ENCODE peak calls at places on chromosomes 7 and 10, in eight cellular contexts. R is mammary epithelial cell; C is CD8-positive, alpha-beta memory T cell; A is fibroblast of lung; K is SJSA1; G is stomach; Z is heart right ventricle; X is SK-N-SH. I is an unnamed sample.

GRCh38 chr10:71213127-71213616 is 802 bp downstream of the UNC5B start:
- DNase-seq in R (peak; percentile 87), C (no peak), A (peak; percentile 90), K (no peak), G (peak; percentile 79), Z (no peak), X (peak; percentile 61), I (no peak)

GRCh38 chr7:120843121-120843520 is 14.8 kb downstream of the TSPAN12 start:
- DNase-seq in R (no peak), C (no peak), A (peak; percentile 13), K (no peak), G (no peak), Z (no peak), X (no peak), I (no peak)

GRCh38 chr10:29533046-29533445 is 101.7 kb downstream of the SVIL start:
- DNase-seq in R (no peak), C (no peak), A (no peak), K (no peak), G (no peak), Z (no peak), X (no peak), I (no peak)

GRCh38 chr10:8049151-8049873 is 5.2 kb upstream of the GATA3 start:
- DNase-seq in R (peak; percentile 53), C (peak; percentile 16), A (no peak), K (no peak), G (no peak), Z (no peak), X (peak; percentile 60), I (no peak)

GRCh38 chr7:90621130-90621891 is 25.2 kb downstream of the CDK14 start:
- DNase-seq in R (no peak), C (no peak), A (no peak), K (no peak), G (no peak), Z (no peak), X (no peak), I (no peak)

GRCh38 chr10:29849434-29849833 is 210.0 kb downstream of the JCAD start:
- DNase-seq in R (no peak), C (no peak), A (peak; percentile 97), K (peak; percentile 91), G (no peak), Z (peak; percentile 55), X (peak; percentile 13), I (no peak)

GRCh38 chr10:97497572-97498075 is 598 bp downstream of the MMS19 start:
- DNase-seq in R (peak; percentile 78), C (peak; percentile 59), A (peak; percentile 82), K (peak; percentile 71), G (peak; percentile 74), Z (peak; percentile 69), X (peak; percentile 81), I (no peak)

GRCh38 chr10:117900280-117900679 is 146.5 kb downstream of the RAB11FIP2 start:
- DNase-seq in R (no peak), C (no peak), A (no peak), K (no peak), G (no peak), Z (no peak), X (peak; percentile 39), I (no peak)

GRCh38 chr7:143434660-143435059 is 8.6 kb upstream of the TAS2R60 start:
- DNase-seq in R (peak; percentile 54), C (no peak), A (peak; percentile 6), K (no peak), G (no peak), Z (peak; percentile 50), X (no peak), I (no peak)

DNA sequence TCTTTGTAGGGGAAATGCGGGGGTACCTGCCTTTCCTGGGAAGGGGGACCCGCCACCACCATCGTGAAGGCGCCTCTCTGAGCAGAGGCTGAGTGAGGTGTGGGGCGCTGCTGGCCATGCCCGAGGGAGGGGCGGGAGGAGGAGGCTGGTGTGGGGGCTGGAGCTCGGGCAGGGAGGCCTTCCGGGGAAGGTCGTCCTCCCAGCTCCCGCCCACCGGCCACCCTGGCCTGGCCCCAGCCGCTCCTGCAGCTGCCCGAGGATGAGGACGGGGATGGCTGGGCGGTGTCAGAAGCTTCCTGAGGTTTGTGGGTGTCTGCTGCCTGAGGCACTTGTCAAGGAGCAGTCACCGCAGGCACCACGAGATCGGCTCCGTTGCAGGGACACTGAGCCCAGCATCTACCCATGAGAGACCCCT is 11.4 kb downstream of the PWWP2B start:
- DNase-seq in R (peak; percentile 25), C (no peak), A (no peak), K (no peak), G (no peak), Z (no peak), X (no peak), I (no peak)
- H3K4me1 ChIP-seq in R (peaks cover 18% of the 10 kb centered on the region), C (peaks cover 6% of the 10 kb centered on the region), A (peaks cover 4% of the 10 kb centered on the region), K (no peaks in the 10 kb centered on the region), G (peaks cover 90% of the 10 kb centered on the region), Z (peaks cover 43% of the 10 kb centered on the region), X (no peaks in the 10 kb centered on the region), I (peaks cover 29% of the 10 kb centered on the region)

GRCh38 chr10:6333086-6333485 is 130.4 kb downstream of the PFKFB3 start:
- DNase-seq in R (no peak), C (no peak), A (no peak), K (no peak), G (no peak), Z (no peak), X (no peak), I (no peak)

GRCh38 chr10:6333973-6334372 is 131.2 kb downstream of the PFKFB3 start:
- DNase-seq in R (no peak), C (no peak), A (no peak), K (no peak), G (no peak), Z (no peak), X (no peak), I (no peak)

GRCh38 chr10:6327906-6328707 is 125.4 kb downstream of the PFKFB3 start:
- DNase-seq in R (no peak), C (no peak), A (no peak), K (no peak), G (no peak), Z (no peak), X (no peak), I (no peak)

GRCh38 chr10:6328708-6329423 is 126.1 kb downstream of the PFKFB3 start:
- DNase-seq in R (no peak), C (no peak), A (no peak), K (no peak), G (no peak), Z (no peak), X (no peak), I (no peak)
- H3K27ac ChIP-seq in R (no peak overlapping the region), C (no peak overlapping the region), A (no peak overlapping the region), K (no peak overlapping the region), G (no peak overlapping the region), Z (no peak overlapping the region), X (no peak overlapping the region), I (no peak overlapping the region)

GRCh38 chr10:100344386-100344785 is 2.6 kb upstream of the SCD start:
- DNase-seq in R (no peak), C (no peak), A (no peak), K (no peak), G (no peak), Z (no peak), X (no peak), I (no peak)
- H3K4me1 ChIP-seq in R (peaks cover 19% of the 10 kb centered on the region), C (peaks cover 12% of the 10 kb centered on the region), A (peaks cover 4% of the 10 kb centered on the region), K (peaks cover 27% of the 10 kb centered on the region), G (peaks cover 21% of the 10 kb centered on the region), Z (peaks cover 20% of the 10 kb centered on the region), X (no peaks in the 10 kb centered on the region), I (peaks cover 15% of the 10 kb centered on the region)

GRCh38 chr10:23263441-23264164 is 71.5 kb downstream of the PTF1A start:
- DNase-seq in R (no peak), C (no peak), A (no peak), K (no peak), G (no peak), Z (no peak), X (no peak), I (no peak)
- H3K27ac ChIP-seq in R (no peak overlapping the region), C (no peak overlapping the region), A (no peak overlapping the region), K (no peak overlapping the region), G (no peak overlapping the region), Z (no peak overlapping the region), X (no peak overlapping the region), I (no peak overlapping the region)

GRCh38 chr10:102670065-102670400 is 25.8 kb downstream of the TRIM8 start:
- DNase-seq in R (no peak), C (no peak), A (no peak), K (no peak), G (no peak), Z (no peak), X (no peak), I (no peak)
- H3K4me1 ChIP-seq in R (peaks cover 32% of the 10 kb centered on the region), C (peaks cover 27% of the 10 kb centered on the region), A (peaks cover 37% of the 10 kb centered on the region), K (peaks cover 28% of the 10 kb centered on the region), G (peaks cover 54% of the 10 kb centered on the region), Z (peaks cover 41% of the 10 kb centered on the region), X (peaks cover 18% of the 10 kb centered on the region), I (peaks cover 2% of the 10 kb centered on the region)

GRCh38 chr7:19958309-19958896 is 185.0 kb upstream of the TMEM196 start:
- DNase-seq in R (peak; percentile 97), C (no peak), A (peak; percentile 93), K (peak; percentile 59), G (no peak), Z (no peak), X (no peak), I (no peak)

GRCh38 chr7:19963695-19964094 is 190.3 kb upstream of the TMEM196 start:
- DNase-seq in R (no peak), C (no peak), A (no peak), K (no peak), G (no peak), Z (no peak), X (no peak), I (no peak)

GRCh38 chr7:19969859-19970493 is 196.6 kb upstream of the TMEM196 start:
- DNase-seq in R (no peak), C (no peak), A (peak; percentile 70), K (peak; percentile 73), G (no peak), Z (no peak), X (no peak), I (no peak)

DNA sequence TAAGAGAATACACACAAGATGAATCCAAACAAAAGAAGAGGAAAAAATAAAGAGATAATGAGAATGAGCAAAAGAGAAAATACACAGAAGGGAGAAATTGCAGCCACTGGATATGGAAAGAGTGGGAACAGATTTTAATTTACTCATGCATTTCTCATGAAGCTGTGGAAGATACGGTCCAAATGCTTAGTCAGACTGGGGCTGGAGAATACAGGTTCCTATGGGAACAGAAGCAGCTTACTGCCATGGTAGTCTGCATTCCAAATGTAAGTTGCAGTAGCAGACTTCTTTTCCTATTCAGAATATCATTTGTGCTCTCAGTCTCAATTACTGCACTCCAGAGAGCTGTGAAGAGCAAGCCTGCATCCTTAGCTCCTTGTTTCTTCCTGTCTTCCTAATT is 190.8 kb upstream of the TMEM196 start:
- DNase-seq in R (no peak), C (no peak), A (peak; percentile 85), K (no peak), G (no peak), Z (no peak), X (no peak), I (no peak)
- H3K27ac ChIP-seq in R (no peak overlapping the region), C (no peak overlapping the region), A (no peak overlapping the region), K (no peak overlapping the region), G (no peak overlapping the region), Z (no peak overlapping the region), X (no peak overlapping the region), I (no peak overlapping the region)

I was measured in iPS DF 6.9.